ENCODE peak calls at places on chromosomes 12 and 14, in five cellular contexts. V is SJCRH30, K is breast epithelium, T is mammary epithelial cell, D is H9. I is an unnamed sample.

GRCh38 chr12:17333287-17333686 is 727.3 kb upstream of the LMO3 start:
- DNase-seq in V (no peak), K (no peak), T (no peak), D (no peak), I (no peak)

GRCh38 chr12:43675048-43675904 is 83.3 kb downstream of the PUS7L start:
- DNase-seq in K (no peak), D (peak; percentile 52), V (peak; percentile 18), T (no peak), I (no peak)

GRCh38 chr14:104335176-104335575 is 196.8 kb downstream of the KIF26A start:
- DNase-seq in D (no peak), T (no peak), K (no peak), V (no peak), I (no peak)

GRCh38 chr12:49903351-49903699 is 375 bp downstream of the FAIM2 start:
- DNase-seq in D (no peak), T (no peak), V (no peak), K (no peak), I (no peak)

GRCh38 chr12:95972832-95973465 is 23.2 kb downstream of the HAL start:
- DNase-seq in V (no peak), K (no peak), D (no peak), T (no peak), I (no peak)

GRCh38 chr12:114263031-114263825 is 142.7 kb downstream of the TBX5 start:
- DNase-seq in V (no peak), T (no peak), K (no peak), D (no peak), I (no peak)

GRCh38 chr12:115096673-115097349 is 412.8 kb upstream of the TBX3 start:
- DNase-seq in V (no peak), D (no peak), T (no peak), K (no peak), I (no peak)

GRCh38 chr12:104177663-104178501 is 37.7 kb upstream of the TXNRD1 start:
- DNase-seq in V (peak; percentile 20), D (no peak), T (peak; percentile 88), K (peak; percentile 91), I (peak; percentile 89)

GRCh38 chr12:124299628-124300388 is 4.9 kb downstream of the RFLNA start:
- DNase-seq in T (no peak), V (no peak), D (no peak), K (no peak), I (no peak)

GRCh38 chr14:83470466-83470865 is 1936.8 kb upstream of the SEL1L start:
- DNase-seq in D (no peak), V (no peak), K (no peak), T (no peak), I (no peak)

GRCh38 chr12:131529196-131530040 is 181.5 kb upstream of the SFSWAP start:
- DNase-seq in T (no peak), K (no peak), V (no peak), D (no peak), I (no peak)

GRCh38 chr12:12022306-12022931 is 48.3 kb upstream of the BCL2L14 start:
- DNase-seq in D (no peak), V (no peak), K (no peak), T (no peak), I (peak; percentile 52)

GRCh38 chr14:34707722-34708121 is 6.7 kb downstream of the CFL2 start:
- DNase-seq in T (no peak), V (no peak), K (no peak), D (no peak), I (no peak)
- H3K27ac ChIP-seq in T (no peak overlapping the region), V (no peak overlapping the region), K (no peak overlapping the region), D (no peak overlapping the region), I (no peak overlapping the region)

GRCh38 chr12:67911789-67912188 is 77.5 kb upstream of the IFNG-AS1 start:
- DNase-seq in V (no peak), D (no peak), K (no peak), T (no peak), I (no peak)
- H3K27ac ChIP-seq in V (no peak overlapping the region), D (no peak overlapping the region), K (no peak overlapping the region), T (no peak overlapping the region), I (no peak overlapping the region)

GRCh38 chr14:22520786-22521185 is 68.2 kb downstream of the DAD1 start:
- DNase-seq in T (no peak), K (no peak), V (no peak), D (no peak), I (no peak)

GRCh38 chr14:22518073-22518472 is 71.0 kb downstream of the DAD1 start:
- DNase-seq in V (no peak), D (no peak), T (no peak), K (no peak), I (no peak)

GRCh38 chr14:22521449-22522239 is 67.4 kb downstream of the DAD1 start:
- DNase-seq in V (no peak), T (no peak), D (no peak), K (no peak), I (no peak)

GRCh38 chr14:22517117-22517720 is 71.8 kb downstream of the DAD1 start:
- DNase-seq in T (no peak), D (no peak), V (no peak), K (no peak), I (no peak)

DNA sequence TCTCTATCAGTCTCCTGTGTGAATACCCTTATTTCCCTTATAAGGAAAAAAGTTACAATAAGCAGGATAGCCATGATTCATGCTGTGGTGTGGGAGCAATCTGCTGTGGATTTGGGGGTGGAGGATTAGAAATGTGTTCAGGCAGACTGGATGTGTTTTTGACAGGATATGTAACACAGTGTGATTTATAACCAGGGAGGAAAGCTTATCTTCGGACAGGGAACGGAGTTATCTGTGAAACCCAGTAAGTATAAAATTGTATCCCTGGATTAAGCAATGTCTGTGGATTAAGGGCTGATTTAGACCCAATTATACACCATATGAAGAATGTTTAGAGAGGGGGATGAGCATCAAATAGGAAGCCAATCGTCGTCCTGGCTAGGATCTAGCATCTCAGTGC is 68.8 kb downstream of the DAD1 start:
- DNase-seq in T (peak; percentile 42), V (no peak), K (no peak), D (no peak), I (no peak)
- H3K27ac ChIP-seq in T (no peak overlapping the region), V (no peak overlapping the region), K (peak overlapping the region; percentile 54), D (no peak overlapping the region), I (no peak overlapping the region)

DNA sequence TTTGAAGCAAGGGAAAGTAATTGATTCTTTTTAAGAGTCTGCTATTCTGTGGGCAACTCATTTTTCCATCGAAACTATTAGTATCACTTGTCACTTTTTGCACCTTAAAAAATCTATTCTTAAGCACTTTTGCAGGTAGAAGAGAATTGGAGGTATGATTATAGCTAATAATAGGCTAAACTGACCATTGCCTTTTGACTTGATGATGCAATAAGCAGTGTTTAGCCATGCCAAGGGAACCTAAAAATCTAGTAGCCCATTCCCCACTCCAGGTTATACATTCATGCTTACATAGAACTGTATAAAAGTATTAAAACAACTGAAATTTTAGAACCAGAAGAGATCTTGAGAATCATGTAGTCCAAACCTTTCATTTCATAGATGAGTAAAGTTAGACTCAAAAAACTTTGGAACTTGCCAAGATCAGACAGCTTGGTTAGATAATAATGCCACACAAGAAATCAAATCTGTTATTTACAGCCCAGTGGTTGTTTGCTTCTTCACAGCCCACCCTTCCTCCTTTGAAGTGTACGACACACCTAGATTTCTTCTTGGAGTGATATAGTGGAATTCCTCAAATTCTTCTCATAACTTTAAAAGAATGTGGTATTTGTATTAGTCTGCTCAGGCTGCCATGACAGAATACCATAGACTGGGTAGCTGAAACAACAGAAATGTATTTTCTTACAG is 21.7 kb upstream of the GARIN2 start:
- DNase-seq in K (no peak), T (no peak), D (no peak), V (no peak), I (no peak)
- H3K27ac ChIP-seq in K (no peak overlapping the region), T (no peak overlapping the region), D (no peak overlapping the region), V (no peak overlapping the region), I (no peak overlapping the region)

I was measured in HL-60.